ENCODE peak calls at places on chromosome 20, in ten cellular contexts. One of them, this sample, is unnamed.

GRCh38 chr20:22791877-22792525 is 207.6 kb upstream of the FOXA2 start:
- DNase-seq in lung microvascular endothelial cell: no peak
- DNase-seq in aorta: no peak
- DNase-seq in psoas muscle: no peak
- DNase-seq in AG20443: no peak
- DNase-seq in T-helper 1 cell: no peak
- DNase-seq in HFFc6: no peak
- DNase-seq in effector CD8-positive, alpha-beta T cell: no peak
- DNase-seq in stimulated activated CD4-positive, alpha-beta T cell treated with anti-CD3 and anti-CD28 coated beads, Interleukin-2, amount 100 ng/mL, for 48 hours: no peak
- DNase-seq in mucosa of descending colon: no peak
- DNase-seq in this sample: no peak

GRCh38 chr20:47338131-47338628 is 18.3 kb downstream of the ZMYND8 start:
- DNase-seq in lung microvascular endothelial cell: no peak
- DNase-seq in aorta: no peak
- DNase-seq in psoas muscle: peak; percentile 56
- DNase-seq in AG20443: no peak
- DNase-seq in T-helper 1 cell: no peak
- DNase-seq in HFFc6: no peak
- DNase-seq in effector CD8-positive, alpha-beta T cell: no peak
- DNase-seq in stimulated activated CD4-positive, alpha-beta T cell treated with anti-CD3 and anti-CD28 coated beads, Interleukin-2, amount 100 ng/mL, for 48 hours: no peak
- DNase-seq in mucosa of descending colon: no peak
- DNase-seq in this sample: no peak

GRCh38 chr20:32762754-32763201 is 593 bp downstream of the DNMT3B start:
- DNase-seq in lung microvascular endothelial cell: peak; percentile 17
- DNase-seq in aorta: peak; percentile 81
- DNase-seq in psoas muscle: no peak
- DNase-seq in AG20443: peak; percentile 45
- DNase-seq in T-helper 1 cell: no peak
- DNase-seq in HFFc6: no peak
- DNase-seq in effector CD8-positive, alpha-beta T cell: no peak
- DNase-seq in stimulated activated CD4-positive, alpha-beta T cell treated with anti-CD3 and anti-CD28 coated beads, Interleukin-2, amount 100 ng/mL, for 48 hours: no peak
- DNase-seq in mucosa of descending colon: no peak
- DNase-seq in this sample: no peak

GRCh38 chr20:588932-589672 is 21.0 kb downstream of the TCF15 start:
- DNase-seq in lung microvascular endothelial cell: no peak
- DNase-seq in aorta: peak; percentile 24
- DNase-seq in psoas muscle: no peak
- DNase-seq in AG20443: no peak
- DNase-seq in T-helper 1 cell: no peak
- DNase-seq in HFFc6: no peak
- DNase-seq in effector CD8-positive, alpha-beta T cell: no peak
- DNase-seq in stimulated activated CD4-positive, alpha-beta T cell treated with anti-CD3 and anti-CD28 coated beads, Interleukin-2, amount 100 ng/mL, for 48 hours: no peak
- DNase-seq in mucosa of descending colon: no peak
- DNase-seq in this sample: no peak

GRCh38 chr20:53382263-53382844 is 211.3 kb downstream of the ZNF217 start:
- DNase-seq in lung microvascular endothelial cell: no peak
- DNase-seq in aorta: no peak
- DNase-seq in psoas muscle: no peak
- DNase-seq in AG20443: no peak
- DNase-seq in T-helper 1 cell: no peak
- DNase-seq in HFFc6: no peak
- DNase-seq in effector CD8-positive, alpha-beta T cell: no peak
- DNase-seq in stimulated activated CD4-positive, alpha-beta T cell treated with anti-CD3 and anti-CD28 coated beads, Interleukin-2, amount 100 ng/mL, for 48 hours: no peak
- DNase-seq in mucosa of descending colon: no peak
- DNase-seq in this sample: no peak

GRCh38 chr20:57677323-57677982 is 32.4 kb downstream of the PMEPA1 start:
- DNase-seq in lung microvascular endothelial cell: no peak
- DNase-seq in aorta: no peak
- DNase-seq in psoas muscle: no peak
- DNase-seq in AG20443: no peak
- DNase-seq in T-helper 1 cell: no peak
- DNase-seq in HFFc6: no peak
- DNase-seq in effector CD8-positive, alpha-beta T cell: no peak
- DNase-seq in stimulated activated CD4-positive, alpha-beta T cell treated with anti-CD3 and anti-CD28 coated beads, Interleukin-2, amount 100 ng/mL, for 48 hours: no peak
- DNase-seq in mucosa of descending colon: no peak
- DNase-seq in this sample: no peak

GRCh38 chr20:17738154-17738553 is 38.4 kb downstream of the BANF2 start:
- DNase-seq in lung microvascular endothelial cell: no peak
- DNase-seq in aorta: no peak
- DNase-seq in psoas muscle: no peak
- DNase-seq in AG20443: no peak
- DNase-seq in T-helper 1 cell: no peak
- DNase-seq in HFFc6: no peak
- DNase-seq in effector CD8-positive, alpha-beta T cell: no peak
- DNase-seq in stimulated activated CD4-positive, alpha-beta T cell treated with anti-CD3 and anti-CD28 coated beads, Interleukin-2, amount 100 ng/mL, for 48 hours: no peak
- DNase-seq in mucosa of descending colon: no peak
- DNase-seq in this sample: no peak

GRCh38 chr20:20435453-20435852 is 67.5 kb downstream of the INSM1 start:
- DNase-seq in lung microvascular endothelial cell: no peak
- DNase-seq in aorta: no peak
- DNase-seq in psoas muscle: no peak
- DNase-seq in AG20443: no peak
- DNase-seq in T-helper 1 cell: no peak
- DNase-seq in HFFc6: no peak
- DNase-seq in effector CD8-positive, alpha-beta T cell: no peak
- DNase-seq in stimulated activated CD4-positive, alpha-beta T cell treated with anti-CD3 and anti-CD28 coated beads, Interleukin-2, amount 100 ng/mL, for 48 hours: no peak
- DNase-seq in mucosa of descending colon: no peak
- DNase-seq in this sample: no peak

GRCh38 chr20:38581013-38581412 is at the start of gene ADIG:
- DNase-seq in lung microvascular endothelial cell: no peak
- DNase-seq in aorta: no peak
- DNase-seq in psoas muscle: peak; percentile 65
- DNase-seq in AG20443: no peak
- DNase-seq in T-helper 1 cell: no peak
- DNase-seq in HFFc6: no peak
- DNase-seq in effector CD8-positive, alpha-beta T cell: no peak
- DNase-seq in stimulated activated CD4-positive, alpha-beta T cell treated with anti-CD3 and anti-CD28 coated beads, Interleukin-2, amount 100 ng/mL, for 48 hours: no peak
- DNase-seq in mucosa of descending colon: no peak
- DNase-seq in this sample: no peak

GRCh38 chr20:46199198-46199597 is 81.1 kb downstream of the CD40 start:
- DNase-seq in lung microvascular endothelial cell: no peak
- DNase-seq in aorta: no peak
- DNase-seq in psoas muscle: no peak
- DNase-seq in AG20443: no peak
- DNase-seq in T-helper 1 cell: no peak
- DNase-seq in HFFc6: no peak
- DNase-seq in effector CD8-positive, alpha-beta T cell: no peak
- DNase-seq in stimulated activated CD4-positive, alpha-beta T cell treated with anti-CD3 and anti-CD28 coated beads, Interleukin-2, amount 100 ng/mL, for 48 hours: no peak
- DNase-seq in mucosa of descending colon: no peak
- DNase-seq in this sample: no peak

GRCh38 chr20:10927936-10928860 is 254.4 kb upstream of the JAG1 start:
- DNase-seq in lung microvascular endothelial cell: no peak
- DNase-seq in aorta: no peak
- DNase-seq in psoas muscle: no peak
- DNase-seq in AG20443: no peak
- DNase-seq in T-helper 1 cell: no peak
- DNase-seq in HFFc6: no peak
- DNase-seq in effector CD8-positive, alpha-beta T cell: no peak
- DNase-seq in stimulated activated CD4-positive, alpha-beta T cell treated with anti-CD3 and anti-CD28 coated beads, Interleukin-2, amount 100 ng/mL, for 48 hours: no peak
- DNase-seq in mucosa of descending colon: no peak
- DNase-seq in this sample: no peak

GRCh38 chr20:62826646-62827322 is 9.9 kb downstream of the COL9A3 start:
- DNase-seq in lung microvascular endothelial cell: no peak
- DNase-seq in aorta: no peak
- DNase-seq in psoas muscle: no peak
- DNase-seq in AG20443: no peak
- DNase-seq in T-helper 1 cell: no peak
- DNase-seq in HFFc6: no peak
- DNase-seq in effector CD8-positive, alpha-beta T cell: no peak
- DNase-seq in stimulated activated CD4-positive, alpha-beta T cell treated with anti-CD3 and anti-CD28 coated beads, Interleukin-2, amount 100 ng/mL, for 48 hours: no peak
- DNase-seq in mucosa of descending colon: no peak
- DNase-seq in this sample: peak; percentile 53

GRCh38 chr20:36149469-36149868 is 5.1 kb upstream of the EPB41L1 start:
- DNase-seq in lung microvascular endothelial cell: no peak
- DNase-seq in aorta: peak; percentile 88
- DNase-seq in psoas muscle: peak; percentile 70
- DNase-seq in AG20443: no peak
- DNase-seq in T-helper 1 cell: no peak
- DNase-seq in HFFc6: no peak
- DNase-seq in effector CD8-positive, alpha-beta T cell: no peak
- DNase-seq in stimulated activated CD4-positive, alpha-beta T cell treated with anti-CD3 and anti-CD28 coated beads, Interleukin-2, amount 100 ng/mL, for 48 hours: no peak
- DNase-seq in mucosa of descending colon: no peak
- DNase-seq in this sample: no peak

GRCh38 chr20:45911486-45912343 is at the start of gene PLTP:
- DNase-seq in lung microvascular endothelial cell: peak; percentile 70
- DNase-seq in aorta: peak; percentile 87
- DNase-seq in psoas muscle: peak; percentile 82
- DNase-seq in AG20443: peak; percentile 68
- DNase-seq in T-helper 1 cell: no peak
- DNase-seq in HFFc6: peak; percentile 32
- DNase-seq in effector CD8-positive, alpha-beta T cell: peak; percentile 13
- DNase-seq in stimulated activated CD4-positive, alpha-beta T cell treated with anti-CD3 and anti-CD28 coated beads, Interleukin-2, amount 100 ng/mL, for 48 hours: no peak
- DNase-seq in mucosa of descending colon: peak; percentile 82
- DNase-seq in this sample: peak; percentile 78

GRCh38 chr20:24584538-24585356 is 115.3 kb downstream of the SYNDIG1 start:
- DNase-seq in lung microvascular endothelial cell: no peak
- DNase-seq in aorta: no peak
- DNase-seq in psoas muscle: no peak
- DNase-seq in AG20443: peak; percentile 70
- DNase-seq in T-helper 1 cell: no peak
- DNase-seq in HFFc6: peak; percentile 8
- DNase-seq in effector CD8-positive, alpha-beta T cell: no peak
- DNase-seq in stimulated activated CD4-positive, alpha-beta T cell treated with anti-CD3 and anti-CD28 coated beads, Interleukin-2, amount 100 ng/mL, for 48 hours: no peak
- DNase-seq in mucosa of descending colon: no peak
- DNase-seq in this sample: no peak

GRCh38 chr20:9214676-9215075 is 145.8 kb downstream of the PLCB4 start:
- DNase-seq in lung microvascular endothelial cell: no peak
- DNase-seq in aorta: no peak
- DNase-seq in psoas muscle: no peak
- DNase-seq in AG20443: peak; percentile 53
- DNase-seq in T-helper 1 cell: no peak
- DNase-seq in HFFc6: peak; percentile 91
- DNase-seq in effector CD8-positive, alpha-beta T cell: no peak
- DNase-seq in stimulated activated CD4-positive, alpha-beta T cell treated with anti-CD3 and anti-CD28 coated beads, Interleukin-2, amount 100 ng/mL, for 48 hours: no peak
- DNase-seq in mucosa of descending colon: no peak
- DNase-seq in this sample: no peak

GRCh38 chr20:7938058-7938457 is 2.2 kb downstream of the HAO1 start:
- DNase-seq in lung microvascular endothelial cell: no peak
- DNase-seq in aorta: no peak
- DNase-seq in psoas muscle: no peak
- DNase-seq in AG20443: no peak
- DNase-seq in T-helper 1 cell: no peak
- DNase-seq in HFFc6: no peak
- DNase-seq in effector CD8-positive, alpha-beta T cell: no peak
- DNase-seq in stimulated activated CD4-positive, alpha-beta T cell treated with anti-CD3 and anti-CD28 coated beads, Interleukin-2, amount 100 ng/mL, for 48 hours: no peak
- DNase-seq in mucosa of descending colon: no peak
- DNase-seq in this sample: no peak

GRCh38 chr20:64156136-64156885 is 7.9 kb upstream of the MYT1 start:
- DNase-seq in lung microvascular endothelial cell: peak; percentile 33
- DNase-seq in aorta: no peak
- DNase-seq in psoas muscle: no peak
- DNase-seq in AG20443: no peak
- DNase-seq in T-helper 1 cell: no peak
- DNase-seq in HFFc6: no peak
- DNase-seq in effector CD8-positive, alpha-beta T cell: no peak
- DNase-seq in stimulated activated CD4-positive, alpha-beta T cell treated with anti-CD3 and anti-CD28 coated beads, Interleukin-2, amount 100 ng/mL, for 48 hours: no peak
- DNase-seq in mucosa of descending colon: no peak
- DNase-seq in this sample: no peak

GRCh38 chr20:48769111-48769879 is 58.5 kb downstream of the PREX1 start:
- DNase-seq in lung microvascular endothelial cell: no peak
- DNase-seq in aorta: no peak
- DNase-seq in psoas muscle: no peak
- DNase-seq in AG20443: no peak
- DNase-seq in T-helper 1 cell: peak; percentile 64
- DNase-seq in HFFc6: no peak
- DNase-seq in effector CD8-positive, alpha-beta T cell: peak; percentile 72
- DNase-seq in stimulated activated CD4-positive, alpha-beta T cell treated with anti-CD3 and anti-CD28 coated beads, Interleukin-2, amount 100 ng/mL, for 48 hours: peak; percentile 86
- DNase-seq in mucosa of descending colon: no peak
- DNase-seq in this sample: no peak

GRCh38 chr20:3162080-3162611 is 2.5 kb upstream of the FASTKD5 start:
- DNase-seq in lung microvascular endothelial cell: no peak
- DNase-seq in aorta: peak; percentile 64
- DNase-seq in psoas muscle: no peak
- DNase-seq in AG20443: no peak
- DNase-seq in T-helper 1 cell: no peak
- DNase-seq in HFFc6: no peak
- DNase-seq in effector CD8-positive, alpha-beta T cell: no peak
- DNase-seq in stimulated activated CD4-positive, alpha-beta T cell treated with anti-CD3 and anti-CD28 coated beads, Interleukin-2, amount 100 ng/mL, for 48 hours: no peak
- DNase-seq in mucosa of descending colon: no peak
- DNase-seq in this sample: peak; percentile 64

GRCh38 chr20:17944854-17945474 is 23.6 kb downstream of the SNX5 start:
- DNase-seq in lung microvascular endothelial cell: no peak
- DNase-seq in aorta: no peak
- DNase-seq in psoas muscle: no peak
- DNase-seq in AG20443: no peak
- DNase-seq in T-helper 1 cell: no peak
- DNase-seq in HFFc6: no peak
- DNase-seq in effector CD8-positive, alpha-beta T cell: no peak
- DNase-seq in stimulated activated CD4-positive, alpha-beta T cell treated with anti-CD3 and anti-CD28 coated beads, Interleukin-2, amount 100 ng/mL, for 48 hours: no peak
- DNase-seq in mucosa of descending colon: no peak
- DNase-seq in this sample: no peak